ENCODE peak calls at places on chromosomes 7 and 10, in six cellular contexts. D is amniotic stem cell; X is GM13977; E is stimulated activated CD8-positive, alpha-beta memory T cell treated with anti-CD3 and anti-CD28 coated beads, Interleukin-15, amount 100 ng/mL, for 24 hours; R is stimulated activated CD4-positive, alpha-beta T cell treated with anti-CD3 and anti-CD28 coated beads, Interleukin-15, amount 100 ng/mL, for 1 hour; A is substantia nigra. S is an unnamed sample.

GRCh38 chr10:80187465-80188409 is 17.6 kb downstream of the ANXA11 start:
- DNase-seq in D (no peak), R (peak; percentile 54), X (no peak), A (no peak), E (no peak), S (no peak)

GRCh38 chr10:68023292-68023691 is 51.8 kb downstream of the HERC4 start:
- DNase-seq in D (no peak), R (no peak), X (no peak), E (no peak), A (no peak), S (no peak)

GRCh38 chr10:121709674-121710073 is 111.4 kb upstream of the FGFR2 start:
- DNase-seq in A (no peak), E (no peak), D (no peak), X (no peak), R (no peak), S (peak; percentile 69)

GRCh38 chr7:83976302-83976701 is 218.3 kb downstream of the SEMA3A start:
- DNase-seq in R (no peak), E (no peak), D (peak; percentile 6), A (no peak), X (peak; percentile 29), S (no peak)

GRCh38 chr7:33886100-33886623 is 19.2 kb upstream of the BMPER start:
- DNase-seq in X (no peak), D (no peak), R (no peak), E (no peak), A (no peak), S (no peak)

GRCh38 chr7:108454317-108454673 is 1.9 kb downstream of the NRCAM start:
- DNase-seq in A (no peak), X (no peak), E (no peak), R (no peak), D (no peak), S (no peak)

GRCh38 chr7:69862413-69863064 is 264.3 kb downstream of the AUTS2 start:
- DNase-seq in R (no peak), A (no peak), X (no peak), E (no peak), D (no peak), S (no peak)

GRCh38 chr10:51176976-51177690 is 102.8 kb downstream of the PRKG1 start:
- DNase-seq in X (no peak), A (no peak), D (peak; percentile 66), R (no peak), E (no peak), S (peak; percentile 62)

GRCh38 chr7:92723978-92724377 is 112.4 kb downstream of the CDK6 start:
- DNase-seq in X (no peak), D (no peak), E (no peak), A (no peak), R (no peak), S (no peak)